ENCODE peak calls at places on chromosomes 4 and X, in seven cellular contexts. G is left ventricle myocardium superior; A is activated CD4-positive, alpha-beta T cell treated with anti-CD3 and anti-CD28 coated beads, Interleukin-2, amount 50 U/mL, for 48 hours; O is stimulated activated CD4-positive, alpha-beta T cell treated with anti-CD3 and anti-CD28 coated beads, Interleukin-12 subunit alpha, Interleukin-12 subunit beta, amount 100 ng/mL, for 24 hours; Q is body of pancreas; F is tibial nerve; E is H54. Z is an unnamed sample.

GRCh38 chr4:84647307-84647884 is 64.5 kb downstream of the CDS1 start:
- DNase-seq in Q (no peak), G (no peak), F (no peak), E (no peak), A (no peak), O (no peak), Z (no peak)

GRCh38 chr4:52670739-52671138 is 11.6 kb upstream of the USP46 start:
- DNase-seq in A (no peak), E (no peak), G (no peak), F (no peak), Q (no peak), O (no peak), Z (no peak)

GRCh38 chr4:94561249-94562024 is 109.7 kb downstream of the PDLIM5 start:
- DNase-seq in O (no peak), Q (no peak), F (no peak), E (no peak), A (no peak), G (no peak), Z (no peak)

GRCh38 chr4:111813565-111814140 is 331.6 kb upstream of the FAM241A start:
- DNase-seq in Q (no peak), F (no peak), G (no peak), A (no peak), E (no peak), O (no peak), Z (no peak)

GRCh38 chr4:98232202-98232601 is 29.0 kb upstream of the RAP1GDS1 start:
- DNase-seq in G (no peak), F (no peak), E (no peak), A (no peak), Q (no peak), O (no peak), Z (no peak)

GRCh38 chr4:123304151-123305021 is 92.2 kb upstream of the SPRY1 start:
- DNase-seq in E (no peak), O (no peak), F (no peak), Q (peak; percentile 11), A (no peak), G (peak; percentile 44), Z (no peak)

GRCh38 chr4:153788064-153788418 is 842 bp downstream of the SFRP2 start:
- DNase-seq in E (no peak), G (no peak), A (no peak), F (no peak), O (no peak), Q (no peak), Z (no peak)

GRCh38 chr4:105236202-105236916 is 89.7 kb downstream of the TET2 start:
- DNase-seq in Q (peak; percentile 7), F (no peak), E (no peak), O (no peak), A (no peak), G (no peak), Z (peak; percentile 1)

GRCh38 chr4:121057466-121057911 is 14.8 kb downstream of the NDNF start:
- DNase-seq in O (no peak), E (no peak), Q (no peak), G (peak; percentile 25), F (no peak), A (no peak), Z (no peak)

GRCh38 chrX:119399772-119400101 is 601 bp downstream of the SLC25A43 start:
- DNase-seq in G (no peak), Q (no peak), F (no peak), E (peak; percentile 29), O (no peak), A (no peak), Z (no peak)

GRCh38 chr4:3853388-3854035 is 87.3 kb downstream of the ADRA2C start:
- DNase-seq in F (no peak), Q (no peak), A (no peak), O (no peak), G (no peak), E (no peak), Z (no peak)

GRCh38 chr4:15891312-15891711 is 47.2 kb downstream of the FGFBP1 start:
- DNase-seq in Q (no peak), E (no peak), F (no peak), O (no peak), G (no peak), A (no peak), Z (no peak)

GRCh38 chrX:102546818-102547493 is 30.4 kb upstream of the TMSB15A start:
- DNase-seq in F (no peak), Q (no peak), A (peak; percentile 12), E (no peak), G (no peak), O (no peak), Z (no peak)

GRCh38 chr4:14177987-14178386 is 550.5 kb upstream of the BOD1L1 start:
- DNase-seq in A (no peak), Q (no peak), E (no peak), F (no peak), G (no peak), O (no peak), Z (no peak)

GRCh38 chrX:11665144-11666040 is at the start of gene ARHGAP6:
- DNase-seq in F (no peak), Q (peak; percentile 11), A (no peak), G (peak; percentile 71), O (no peak), E (no peak), Z (no peak)

GRCh38 chr4:174528226-174528625 is 5.9 kb upstream of the HPGD start:
- DNase-seq in A (no peak), E (no peak), F (no peak), Q (no peak), G (no peak), O (no peak), Z (no peak)

GRCh38 chr4:127501103-127501502 is 131.7 kb upstream of the INTU start:
- DNase-seq in O (no peak), A (no peak), E (no peak), G (no peak), F (no peak), Q (no peak), Z (no peak)

GRCh38 chrX:103211012-103211715 is 3.7 kb upstream of the BEX4 start:
- DNase-seq in A (peak; percentile 32), F (peak; percentile 37), E (no peak), G (no peak), O (peak; percentile 2), Q (peak; percentile 61), Z (no peak)

GRCh38 chr4:147160908-147161513 is 215.3 kb upstream of the TTC29 start:
- DNase-seq in O (no peak), F (peak; percentile 23), G (no peak), Q (peak; percentile 23), A (no peak), E (peak; percentile 17), Z (peak; percentile 56)

GRCh38 chr4:33649015-33649414 is 2595.3 kb downstream of the ARAP2 start:
- DNase-seq in F (no peak), Q (no peak), G (no peak), A (no peak), O (no peak), E (no peak), Z (no peak)

Z was measured in LNCaP clone FGC.